ENCODE peak calls at places on chromosomes 12 and 14, in seven cellular contexts. F is tibial nerve, Z is right lobe of liver, K is GM12891, X is NB4, Q is IMR-90, S is esophagus squamous epithelium. M is an unnamed sample.

GRCh38 chr12:5003025-5003666 is 40.5 kb upstream of the KCNA5 start:
- DNase-seq in F (peak; percentile 45), Z (peak; percentile 69), K (peak; percentile 44), X (peak; percentile 55), Q (peak; percentile 50), S (no peak), M (peak; percentile 40)

GRCh38 chr14:68495101-68495637 is 297.7 kb downstream of the ZFP36L1 start:
- DNase-seq in F (no peak), Z (no peak), K (no peak), X (no peak), Q (no peak), S (no peak), M (no peak)

GRCh38 chr14:104800600-104801283 is at the start of gene ZBTB42:
- DNase-seq in F (no peak), Z (peak; percentile 87), K (peak; percentile 75), X (peak; percentile 66), Q (peak; percentile 48), S (peak; percentile 21), M (peak; percentile 78)

GRCh38 chr12:8953773-8954402 is 4.4 kb upstream of the M6PR start:
- DNase-seq in F (no peak), Z (no peak), K (no peak), X (no peak), Q (no peak), S (no peak), M (no peak)

GRCh38 chr12:26878661-26879119 is 45.7 kb upstream of the ITPR2 start:
- DNase-seq in F (peak; percentile 26), Z (peak; percentile 76), K (no peak), X (no peak), Q (no peak), S (no peak), M (no peak)

GRCh38 chr14:73426877-73427276 is 31.5 kb downstream of the NUMB start:
- DNase-seq in F (no peak), Z (no peak), K (no peak), X (peak; percentile 24), Q (peak; percentile 60), S (no peak), M (no peak)

GRCh38 chr12:84131076-84131475 is 781.5 kb downstream of the SLC6A15 start:
- DNase-seq in F (no peak), Z (no peak), K (no peak), X (no peak), Q (peak; percentile 83), S (no peak), M (no peak)

GRCh38 chr14:63473194-63473788 is 69.9 kb downstream of the PPP2R5E start:
- DNase-seq in F (no peak), Z (no peak), K (no peak), X (no peak), Q (no peak), S (no peak), M (peak; percentile 35)

GRCh38 chr12:5073838-5074237 is 30.2 kb downstream of the KCNA5 start:
- DNase-seq in F (no peak), Z (no peak), K (no peak), X (peak; percentile 20), Q (peak; percentile 44), S (no peak), M (peak; percentile 4)

GRCh38 chr12:67355428-67356385 is 86.5 kb downstream of the CAND1 start:
- DNase-seq in F (no peak), Z (no peak), K (no peak), X (peak; percentile 62), Q (peak; percentile 69), S (no peak), M (peak; percentile 41)

GRCh38 chr14:103207404-103208072 is 84.3 kb downstream of the TNFAIP2 start:
- DNase-seq in F (no peak), Z (peak; percentile 64), K (no peak), X (no peak), Q (no peak), S (no peak), M (no peak)

GRCh38 chr14:59187802-59188460 is 536 bp upstream of the DAAM1 start:
- DNase-seq in F (peak; percentile 24), Z (peak; percentile 34), K (no peak), X (peak; percentile 67), Q (no peak), S (no peak), M (peak; percentile 93)

GRCh38 chr14:65267856-65268255 is 144.7 kb upstream of the FUT8 start:
- DNase-seq in F (no peak), Z (no peak), K (no peak), X (no peak), Q (no peak), S (no peak), M (peak; percentile 16)

GRCh38 chr12:67111182-67111581 is 158.0 kb upstream of the CAND1 start:
- DNase-seq in F (no peak), Z (no peak), K (no peak), X (no peak), Q (no peak), S (no peak), M (no peak)

GRCh38 chr12:111841236-111841749 is 735 bp upstream of the MAPKAPK5 start:
- DNase-seq in F (peak; percentile 4), Z (no peak), K (peak; percentile 23), X (no peak), Q (no peak), S (no peak), M (peak; percentile 63)

GRCh38 chr14:55052259-55052930 is 948 bp downstream of the MAPK1IP1L start:
- DNase-seq in F (no peak), Z (no peak), K (no peak), X (no peak), Q (peak; percentile 31), S (no peak), M (no peak)

GRCh38 chr14:72904218-72904617 is 10.3 kb upstream of the DPF3 start:
- DNase-seq in F (no peak), Z (no peak), K (no peak), X (no peak), Q (no peak), S (no peak), M (no peak)

GRCh38 chr12:45268672-45269406 is 52.9 kb downstream of the ANO6 start:
- DNase-seq in F (peak; percentile 67), Z (peak; percentile 73), K (no peak), X (peak; percentile 17), Q (peak; percentile 82), S (no peak), M (peak; percentile 24)

GRCh38 chr12:63967358-63967757 is 122.9 kb downstream of the SRGAP1 start:
- DNase-seq in F (no peak), Z (no peak), K (no peak), X (no peak), Q (peak; percentile 72), S (no peak), M (no peak)

GRCh38 chr14:57390806-57391562 is 598 bp downstream of the NAA30 start:
- DNase-seq in F (no peak), Z (peak; percentile 59), K (peak; percentile 38), X (peak; percentile 58), Q (peak; percentile 14), S (peak; percentile 41), M (peak; percentile 79)

GRCh38 chr12:2653461-2653965 is 141.3 kb upstream of the FKBP4 start:
- DNase-seq in F (no peak), Z (no peak), K (no peak), X (no peak), Q (no peak), S (no peak), M (no peak)

GRCh38 chr12:57019983-57020719 is 3.8 kb upstream of the TAC3 start:
- DNase-seq in F (no peak), Z (no peak), K (no peak), X (no peak), Q (no peak), S (no peak), M (no peak)

GRCh38 chr14:65203574-65203973 is 101.3 kb upstream of the MAX start:
- DNase-seq in F (no peak), Z (no peak), K (no peak), X (no peak), Q (no peak), S (no peak), M (no peak)

GRCh38 chr14:99412122-99413061 is 68.3 kb downstream of the SETD3 start:
- DNase-seq in F (no peak), Z (no peak), K (no peak), X (no peak), Q (peak; percentile 25), S (no peak), M (no peak)

GRCh38 chr14:77918448-77918847 is 118.5 kb downstream of the ADCK1 start:
- DNase-seq in F (no peak), Z (no peak), K (no peak), X (no peak), Q (no peak), S (no peak), M (peak; percentile 69)
- TF ChIP-seq POLR2A in F (no peak), Z (no peak), K (no peak), X (no peak), Q (no peak), S (no peak), M (no peak)

GRCh38 chr14:61694039-61694438 is 1.3 kb upstream of the HIF1A start:
- DNase-seq in F (no peak), Z (no peak), K (no peak), X (no peak), Q (no peak), S (no peak), M (no peak)

GRCh38 chr14:61698216-61698980 is 3.1 kb downstream of the HIF1A start:
- DNase-seq in F (no peak), Z (no peak), K (no peak), X (peak; percentile 45), Q (no peak), S (no peak), M (peak; percentile 65)

GRCh38 chr14:61694830-61695694 is at the start of gene HIF1A:
- DNase-seq in F (peak; percentile 91), Z (peak; percentile 98), K (peak; percentile 91), X (peak; percentile 99), Q (peak; percentile 99), S (peak; percentile 87), M (peak; percentile 97)

GRCh38 chr14:61696753-61697318 is 1.5 kb downstream of the HIF1A start:
- DNase-seq in F (no peak), Z (no peak), K (no peak), X (peak; percentile 15), Q (no peak), S (no peak), M (peak; percentile 21)

GRCh38 chr14:61695695-61696527 is 598 bp downstream of the HIF1A start:
- DNase-seq in F (peak; percentile 40), Z (peak; percentile 65), K (peak; percentile 10), X (peak; percentile 69), Q (peak; percentile 47), S (no peak), M (peak; percentile 69)
- TF ChIP-seq POLR2A in F (no peak), Z (no peak), K (no peak), X (no peak), Q (no peak), S (no peak), M (peak; percentile 52)

GRCh38 chr12:93798279-93798678 is 121.1 kb downstream of the CRADD start:
- DNase-seq in F (no peak), Z (no peak), K (no peak), X (no peak), Q (no peak), S (no peak), M (no peak)
- TF ChIP-seq POLR2A in F (no peak), Z (no peak), K (no peak), X (no peak), Q (no peak), S (no peak), M (no peak)

GRCh38 chr12:130955238-130955816 is 1.6 kb downstream of the ADGRD1 start:
- DNase-seq in F (no peak), Z (no peak), K (no peak), X (no peak), Q (no peak), S (no peak), M (no peak)
- TF ChIP-seq POLR2A in F (peak; percentile 32), Z (no peak), K (no peak), X (no peak), Q (no peak), S (no peak), M (no peak)

M was measured in erythroblast.